ENCODE peak calls at places on chromosomes 1 and 21, in seven cellular contexts. One of them, this sample, is unnamed.

GRCh38 chr1:58898739-58899580 is 115.1 kb upstream of the JUN start:
- DNase-seq in A549: no peak
- DNase-seq in CD8-positive, alpha-beta memory T cell: no peak
- DNase-seq in fibroblast of lung: no peak
- DNase-seq in ovary: peak; percentile 92
- DNase-seq in PC-9: no peak
- DNase-seq in body of pancreas: peak; percentile 72
- DNase-seq in this sample: no peak

GRCh38 chr1:174990382-174990999 is 9.3 kb upstream of the CACYBP start:
- DNase-seq in A549: peak; percentile 71
- DNase-seq in CD8-positive, alpha-beta memory T cell: peak; percentile 42
- DNase-seq in fibroblast of lung: no peak
- DNase-seq in ovary: no peak
- DNase-seq in PC-9: no peak
- DNase-seq in body of pancreas: peak; percentile 41
- DNase-seq in this sample: no peak

GRCh38 chr1:86950712-86951111 is 36.3 kb downstream of the HS2ST1 start:
- DNase-seq in A549: no peak
- DNase-seq in CD8-positive, alpha-beta memory T cell: no peak
- DNase-seq in fibroblast of lung: peak; percentile 11
- DNase-seq in ovary: no peak
- DNase-seq in PC-9: no peak
- DNase-seq in body of pancreas: no peak
- DNase-seq in this sample: no peak

GRCh38 chr1:87129606-87130005 is 199.1 kb upstream of the LMO4 start:
- DNase-seq in A549: no peak
- DNase-seq in CD8-positive, alpha-beta memory T cell: no peak
- DNase-seq in fibroblast of lung: no peak
- DNase-seq in ovary: peak; percentile 41
- DNase-seq in PC-9: no peak
- DNase-seq in body of pancreas: peak; percentile 29
- DNase-seq in this sample: no peak

GRCh38 chr1:198417041-198417440 is 123.4 kb downstream of the ATP6V1G3 start:
- DNase-seq in A549: no peak
- DNase-seq in CD8-positive, alpha-beta memory T cell: no peak
- DNase-seq in fibroblast of lung: no peak
- DNase-seq in ovary: no peak
- DNase-seq in PC-9: no peak
- DNase-seq in body of pancreas: no peak
- DNase-seq in this sample: no peak

GRCh38 chr21:34129971-34130597 is 56.7 kb downstream of the MRPS6 start:
- DNase-seq in A549: no peak
- DNase-seq in CD8-positive, alpha-beta memory T cell: no peak
- DNase-seq in fibroblast of lung: peak; percentile 47
- DNase-seq in ovary: no peak
- DNase-seq in PC-9: no peak
- DNase-seq in body of pancreas: no peak
- DNase-seq in this sample: no peak

GRCh38 chr1:91732291-91732953 is 153.5 kb downstream of the TGFBR3 start:
- DNase-seq in A549: peak; percentile 47
- DNase-seq in CD8-positive, alpha-beta memory T cell: no peak
- DNase-seq in fibroblast of lung: peak; percentile 90
- DNase-seq in ovary: no peak
- DNase-seq in PC-9: peak; percentile 100
- DNase-seq in body of pancreas: no peak
- DNase-seq in this sample: peak; percentile 31

GRCh38 chr1:70919924-70920323 is 127.7 kb downstream of the PTGER3 start:
- DNase-seq in A549: no peak
- DNase-seq in CD8-positive, alpha-beta memory T cell: no peak
- DNase-seq in fibroblast of lung: no peak
- DNase-seq in ovary: no peak
- DNase-seq in PC-9: no peak
- DNase-seq in body of pancreas: no peak
- DNase-seq in this sample: no peak

GRCh38 chr1:91406773-91407389 is 2.2 kb upstream of the HFM1 start:
- DNase-seq in A549: no peak
- DNase-seq in CD8-positive, alpha-beta memory T cell: no peak
- DNase-seq in fibroblast of lung: no peak
- DNase-seq in ovary: no peak
- DNase-seq in PC-9: no peak
- DNase-seq in body of pancreas: no peak
- DNase-seq in this sample: no peak

GRCh38 chr1:153122831-153123421 is 9.6 kb upstream of the SPRR2F start:
- DNase-seq in A549: no peak
- DNase-seq in CD8-positive, alpha-beta memory T cell: no peak
- DNase-seq in fibroblast of lung: no peak
- DNase-seq in ovary: peak; percentile 71
- DNase-seq in PC-9: peak; percentile 98
- DNase-seq in body of pancreas: peak; percentile 95
- DNase-seq in this sample: peak; percentile 98

GRCh38 chr1:223742861-223743517 is 30.6 kb downstream of the CAPN2 start:
- DNase-seq in A549: no peak
- DNase-seq in CD8-positive, alpha-beta memory T cell: no peak
- DNase-seq in fibroblast of lung: no peak
- DNase-seq in ovary: no peak
- DNase-seq in PC-9: no peak
- DNase-seq in body of pancreas: no peak
- DNase-seq in this sample: no peak

GRCh38 chr1:246110343-246111219 is 396.5 kb downstream of the SMYD3 start:
- DNase-seq in A549: no peak
- DNase-seq in CD8-positive, alpha-beta memory T cell: no peak
- DNase-seq in fibroblast of lung: peak; percentile 63
- DNase-seq in ovary: peak; percentile 57
- DNase-seq in PC-9: no peak
- DNase-seq in body of pancreas: no peak
- DNase-seq in this sample: no peak

GRCh38 chr21:33949516-33950424 is 34.2 kb upstream of the ATP5PO start:
- DNase-seq in A549: no peak
- DNase-seq in CD8-positive, alpha-beta memory T cell: peak; percentile 66
- DNase-seq in fibroblast of lung: no peak
- DNase-seq in ovary: no peak
- DNase-seq in PC-9: no peak
- DNase-seq in body of pancreas: no peak
- DNase-seq in this sample: no peak

GRCh38 chr1:156619582-156619955 is 354 bp downstream of the HAPLN2 start:
- DNase-seq in A549: no peak
- DNase-seq in CD8-positive, alpha-beta memory T cell: no peak
- DNase-seq in fibroblast of lung: no peak
- DNase-seq in ovary: no peak
- DNase-seq in PC-9: no peak
- DNase-seq in body of pancreas: no peak
- DNase-seq in this sample: no peak
- H3K27ac ChIP-seq in A549: no peak overlapping the region
- H3K27ac ChIP-seq in CD8-positive, alpha-beta memory T cell: no peak overlapping the region
- H3K27ac ChIP-seq in fibroblast of lung: no peak overlapping the region
- H3K27ac ChIP-seq in ovary: no peak overlapping the region
- H3K27ac ChIP-seq in PC-9: no peak overlapping the region
- H3K27ac ChIP-seq in body of pancreas: no peak overlapping the region
- H3K27ac ChIP-seq in this sample: no peak overlapping the region

DNA sequence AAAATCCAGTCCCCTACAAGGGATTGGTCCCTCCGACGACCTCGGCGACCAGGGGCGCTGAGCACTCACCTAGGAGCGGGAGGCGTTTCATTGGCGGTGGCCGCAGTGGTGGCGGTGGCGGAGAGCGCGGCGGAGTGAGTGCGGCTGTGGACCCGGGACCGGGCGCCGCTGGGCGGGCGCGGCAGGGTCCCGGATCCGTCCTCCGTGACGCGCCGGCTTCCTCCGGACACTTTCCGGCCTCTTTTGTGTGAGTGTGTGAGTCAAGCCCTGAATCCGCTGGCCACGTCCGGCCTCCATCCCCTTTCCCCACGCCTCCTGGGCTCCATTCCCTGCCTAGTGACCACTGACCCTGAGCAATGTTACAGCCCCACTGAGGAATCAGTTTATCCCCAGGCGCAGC is at the start of gene ADGRL4:
- DNase-seq in A549: no peak
- DNase-seq in CD8-positive, alpha-beta memory T cell: no peak
- DNase-seq in fibroblast of lung: peak; percentile 79
- DNase-seq in ovary: peak; percentile 35
- DNase-seq in PC-9: no peak
- DNase-seq in body of pancreas: peak; percentile 2
- DNase-seq in this sample: no peak
- H3K27ac ChIP-seq in A549: no peak within 1 kb of the TSS
- H3K27ac ChIP-seq in CD8-positive, alpha-beta memory T cell: no peak within 1 kb of the TSS
- H3K27ac ChIP-seq in fibroblast of lung: peak within 1 kb of the TSS; percentile 38
- H3K27ac ChIP-seq in ovary: no peak within 1 kb of the TSS
- H3K27ac ChIP-seq in PC-9: no peak within 1 kb of the TSS
- H3K27ac ChIP-seq in body of pancreas: no peak within 1 kb of the TSS
- H3K27ac ChIP-seq in this sample: no peak within 1 kb of the TSS

DNA sequence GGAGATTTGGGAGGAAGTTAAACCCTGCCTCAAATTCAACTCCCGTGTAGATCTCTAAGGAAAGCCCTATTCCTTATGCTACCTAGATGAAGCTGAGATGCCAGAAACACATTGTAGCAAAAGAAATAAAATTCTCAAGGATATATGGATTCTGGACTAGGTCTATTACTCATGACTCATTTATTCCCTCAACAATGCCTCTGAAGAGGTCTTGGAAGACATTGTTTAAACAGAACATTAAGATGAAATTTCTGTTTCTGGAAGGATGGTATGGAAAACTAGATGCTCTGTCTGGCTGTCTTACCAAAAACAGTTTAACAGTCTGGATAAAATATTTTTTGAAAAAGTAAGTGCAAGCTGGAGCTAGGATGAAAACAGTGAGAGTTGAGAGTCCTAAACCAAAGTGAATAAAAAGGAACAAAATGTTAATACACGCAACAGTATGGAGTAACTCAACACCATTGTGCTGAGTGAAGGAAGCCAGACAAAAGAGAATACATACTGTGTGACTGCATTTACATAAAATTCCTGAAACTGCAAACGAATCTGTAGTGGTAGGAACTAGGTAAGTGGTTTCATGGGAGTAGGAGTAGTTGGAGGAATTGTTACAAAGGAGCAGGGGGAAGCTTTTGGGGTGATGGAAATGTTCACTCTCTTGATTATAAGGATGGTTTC is 59.3 kb upstream of the GNG12 start:
- DNase-seq in A549: no peak
- DNase-seq in CD8-positive, alpha-beta memory T cell: no peak
- DNase-seq in fibroblast of lung: peak; percentile 68
- DNase-seq in ovary: no peak
- DNase-seq in PC-9: no peak
- DNase-seq in body of pancreas: no peak
- DNase-seq in this sample: no peak
- H3K27ac ChIP-seq in A549: no peak overlapping the region
- H3K27ac ChIP-seq in CD8-positive, alpha-beta memory T cell: no peak overlapping the region
- H3K27ac ChIP-seq in fibroblast of lung: no peak overlapping the region
- H3K27ac ChIP-seq in ovary: no peak overlapping the region
- H3K27ac ChIP-seq in PC-9: no peak overlapping the region
- H3K27ac ChIP-seq in body of pancreas: no peak overlapping the region
- H3K27ac ChIP-seq in this sample: no peak overlapping the region

DNA sequence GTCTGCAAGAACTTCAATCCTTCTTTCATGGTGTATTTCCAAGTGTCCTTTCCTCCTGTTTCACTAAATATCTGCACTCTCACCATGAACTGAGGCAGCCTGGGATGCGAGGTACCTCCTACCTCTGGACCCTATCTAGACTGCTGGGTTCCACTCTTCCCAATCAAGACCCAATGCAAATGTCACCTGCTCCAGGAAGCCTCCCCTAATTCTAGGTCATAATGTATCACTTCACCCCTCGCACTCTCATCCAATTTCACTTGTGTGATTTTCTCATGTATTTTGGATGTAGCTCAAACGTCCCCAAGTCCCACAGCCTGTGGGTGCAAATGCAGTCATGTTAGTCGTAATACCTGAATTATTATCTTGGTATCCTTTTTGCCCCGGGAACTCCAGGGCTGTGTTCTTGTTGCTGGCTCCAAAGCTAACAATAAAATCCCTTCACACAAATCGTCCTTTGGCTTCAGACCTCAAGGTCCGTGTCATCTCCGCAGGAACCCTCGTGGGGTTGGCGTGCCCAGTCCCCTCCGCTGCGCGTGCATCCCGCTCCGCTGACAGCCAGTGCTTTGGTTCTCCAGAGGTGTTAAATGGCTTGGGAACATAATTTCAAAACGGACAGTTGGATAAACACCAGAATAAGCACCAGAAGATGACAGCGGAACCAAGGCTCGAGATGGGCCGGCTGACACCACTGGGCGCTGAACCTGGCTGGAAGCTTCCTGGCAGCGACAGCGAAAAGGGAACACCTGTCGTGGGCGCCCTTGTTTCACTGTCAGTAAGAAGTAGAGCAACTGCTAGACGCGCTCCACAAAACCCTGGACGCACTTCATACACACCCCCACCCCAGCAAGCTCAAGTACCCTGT is 1.0 kb upstream of the BACH1 start:
- DNase-seq in A549: no peak
- DNase-seq in CD8-positive, alpha-beta memory T cell: no peak
- DNase-seq in fibroblast of lung: no peak
- DNase-seq in ovary: no peak
- DNase-seq in PC-9: no peak
- DNase-seq in body of pancreas: no peak
- DNase-seq in this sample: no peak
- H3K27ac ChIP-seq in A549: peak overlapping the region; percentile 88
- H3K27ac ChIP-seq in CD8-positive, alpha-beta memory T cell: no peak overlapping the region
- H3K27ac ChIP-seq in fibroblast of lung: peak overlapping the region; percentile 35
- H3K27ac ChIP-seq in ovary: no peak overlapping the region
- H3K27ac ChIP-seq in PC-9: no peak overlapping the region
- H3K27ac ChIP-seq in body of pancreas: peak overlapping the region; percentile 97
- H3K27ac ChIP-seq in this sample: no peak overlapping the region

GRCh38 chr1:117176579-117176978 is 34.1 kb downstream of the VTCN1 start:
- DNase-seq in A549: no peak
- DNase-seq in CD8-positive, alpha-beta memory T cell: no peak
- DNase-seq in fibroblast of lung: peak; percentile 24
- DNase-seq in ovary: no peak
- DNase-seq in PC-9: no peak
- DNase-seq in body of pancreas: no peak
- DNase-seq in this sample: no peak

GRCh38 chr1:117179471-117179870 is 31.3 kb downstream of the VTCN1 start:
- DNase-seq in A549: no peak
- DNase-seq in CD8-positive, alpha-beta memory T cell: no peak
- DNase-seq in fibroblast of lung: no peak
- DNase-seq in ovary: no peak
- DNase-seq in PC-9: no peak
- DNase-seq in body of pancreas: peak; percentile 16
- DNase-seq in this sample: no peak

GRCh38 chr1:117178756-117179155 is 32.0 kb downstream of the VTCN1 start:
- DNase-seq in A549: no peak
- DNase-seq in CD8-positive, alpha-beta memory T cell: no peak
- DNase-seq in fibroblast of lung: peak; percentile 37
- DNase-seq in ovary: no peak
- DNase-seq in PC-9: no peak
- DNase-seq in body of pancreas: no peak
- DNase-seq in this sample: no peak

GRCh38 chr1:117174851-117175250 is 35.9 kb downstream of the VTCN1 start:
- DNase-seq in A549: no peak
- DNase-seq in CD8-positive, alpha-beta memory T cell: no peak
- DNase-seq in fibroblast of lung: no peak
- DNase-seq in ovary: no peak
- DNase-seq in PC-9: no peak
- DNase-seq in body of pancreas: no peak
- DNase-seq in this sample: no peak

GRCh38 chr1:117177376-117177775 is 33.4 kb downstream of the VTCN1 start:
- DNase-seq in A549: no peak
- DNase-seq in CD8-positive, alpha-beta memory T cell: no peak
- DNase-seq in fibroblast of lung: no peak
- DNase-seq in ovary: no peak
- DNase-seq in PC-9: no peak
- DNase-seq in body of pancreas: no peak
- DNase-seq in this sample: no peak
- H3K27ac ChIP-seq in A549: no peak overlapping the region
- H3K27ac ChIP-seq in CD8-positive, alpha-beta memory T cell: no peak overlapping the region
- H3K27ac ChIP-seq in fibroblast of lung: no peak overlapping the region
- H3K27ac ChIP-seq in ovary: no peak overlapping the region
- H3K27ac ChIP-seq in PC-9: no peak overlapping the region
- H3K27ac ChIP-seq in body of pancreas: peak overlapping the region; percentile 25
- H3K27ac ChIP-seq in this sample: no peak overlapping the region

This sample was measured in epithelial cell of prostate.